ENCODE peak calls at places on chromosome 20, in five cellular contexts. One of them, this sample, is unnamed.

GRCh38 chr20:382291-383115 is 1.9 kb downstream of the TRIB3 start:
- DNase-seq in HepG2: no peak
- DNase-seq in NB4: no peak
- DNase-seq in GM12892: no peak
- DNase-seq in Peyer's patch: no peak
- DNase-seq in this sample: no peak

GRCh38 chr20:47127986-47128385 is 228.5 kb downstream of the ZMYND8 start:
- DNase-seq in HepG2: no peak
- DNase-seq in NB4: no peak
- DNase-seq in GM12892: no peak
- DNase-seq in Peyer's patch: no peak
- DNase-seq in this sample: no peak

GRCh38 chr20:57883761-57884160 is 173.9 kb upstream of the PMEPA1 start:
- DNase-seq in HepG2: no peak
- DNase-seq in NB4: no peak
- DNase-seq in GM12892: no peak
- DNase-seq in Peyer's patch: no peak
- DNase-seq in this sample: no peak

GRCh38 chr20:61603715-61604114 is 351.7 kb downstream of the CDH4 start:
- DNase-seq in HepG2: no peak
- DNase-seq in NB4: no peak
- DNase-seq in GM12892: no peak
- DNase-seq in Peyer's patch: no peak
- DNase-seq in this sample: no peak

GRCh38 chr20:57397693-57398108 is 6.5 kb downstream of the RBM38 start:
- DNase-seq in HepG2: no peak
- DNase-seq in NB4: peak; percentile 39
- DNase-seq in GM12892: no peak
- DNase-seq in Peyer's patch: no peak
- DNase-seq in this sample: no peak

GRCh38 chr20:60463798-60464197 is 505.6 kb downstream of the CDH26 start:
- DNase-seq in HepG2: no peak
- DNase-seq in NB4: no peak
- DNase-seq in GM12892: no peak
- DNase-seq in Peyer's patch: no peak
- DNase-seq in this sample: no peak

GRCh38 chr20:51345601-51346101 is 196.9 kb downstream of the NFATC2 start:
- DNase-seq in HepG2: no peak
- DNase-seq in NB4: no peak
- DNase-seq in GM12892: no peak
- DNase-seq in Peyer's patch: no peak
- DNase-seq in this sample: no peak

GRCh38 chr20:36647194-36648121 is 1.5 kb upstream of the SLA2 start:
- DNase-seq in HepG2: peak; percentile 96
- DNase-seq in NB4: no peak
- DNase-seq in GM12892: no peak
- DNase-seq in Peyer's patch: no peak
- DNase-seq in this sample: no peak

GRCh38 chr20:34058831-34059230 is 53.2 kb downstream of the EIF2S2 start:
- DNase-seq in HepG2: no peak
- DNase-seq in NB4: peak; percentile 22
- DNase-seq in GM12892: no peak
- DNase-seq in Peyer's patch: no peak
- DNase-seq in this sample: no peak

GRCh38 chr20:19814241-19814640 is 56.2 kb downstream of the RIN2 start:
- DNase-seq in HepG2: no peak
- DNase-seq in NB4: no peak
- DNase-seq in GM12892: no peak
- DNase-seq in Peyer's patch: no peak
- DNase-seq in this sample: no peak

GRCh38 chr20:3632311-3633004 is 30.7 kb downstream of the GFRA4 start:
- DNase-seq in HepG2: peak; percentile 43
- DNase-seq in NB4: no peak
- DNase-seq in GM12892: no peak
- DNase-seq in Peyer's patch: no peak
- DNase-seq in this sample: peak; percentile 25

GRCh38 chr20:32483351-32484220 is 101.5 kb downstream of the NOL4L start:
- DNase-seq in HepG2: peak; percentile 72
- DNase-seq in NB4: peak; percentile 96
- DNase-seq in GM12892: peak; percentile 44
- DNase-seq in Peyer's patch: peak; percentile 90
- DNase-seq in this sample: peak; percentile 34
- TF ChIP-seq POLR2A in HepG2: peak; percentile 38
- TF ChIP-seq POLR2A in NB4: peak; percentile 36
- TF ChIP-seq POLR2A in GM12892: no peak
- TF ChIP-seq POLR2A in Peyer's patch: peak; percentile 78
- TF ChIP-seq POLR2A in this sample: no peak

GRCh38 chr20:23361108-23361650 is 803 bp upstream of the GZF1 start:
- DNase-seq in HepG2: peak; percentile 74
- DNase-seq in NB4: no peak
- DNase-seq in GM12892: no peak
- DNase-seq in Peyer's patch: no peak
- DNase-seq in this sample: peak; percentile 82

GRCh38 chr20:23363257-23363649 is 1.3 kb downstream of the GZF1 start:
- DNase-seq in HepG2: no peak
- DNase-seq in NB4: no peak
- DNase-seq in GM12892: no peak
- DNase-seq in Peyer's patch: no peak
- DNase-seq in this sample: no peak

GRCh38 chr20:23365390-23366165 is 3.6 kb downstream of the GZF1 start:
- DNase-seq in HepG2: no peak
- DNase-seq in NB4: no peak
- DNase-seq in GM12892: no peak
- DNase-seq in Peyer's patch: no peak
- DNase-seq in this sample: no peak

GRCh38 chr20:23361651-23362391 is at the start of gene GZF1:
- DNase-seq in HepG2: peak; percentile 98
- DNase-seq in NB4: peak; percentile 99
- DNase-seq in GM12892: peak; percentile 92
- DNase-seq in Peyer's patch: peak; percentile 100
- DNase-seq in this sample: peak; percentile 100

GRCh38 chr20:23362392-23363256 is 642 bp downstream of the GZF1 start:
- DNase-seq in HepG2: peak; percentile 46
- DNase-seq in NB4: peak; percentile 86
- DNase-seq in GM12892: peak; percentile 41
- DNase-seq in Peyer's patch: no peak
- DNase-seq in this sample: peak; percentile 82
- TF ChIP-seq POLR2A in HepG2: no peak
- TF ChIP-seq POLR2A in NB4: no peak
- TF ChIP-seq POLR2A in GM12892: no peak
- TF ChIP-seq POLR2A in Peyer's patch: no peak
- TF ChIP-seq POLR2A in this sample: no peak

GRCh38 chr20:18587665-18588553 is at the start of gene DTD1:
- DNase-seq in HepG2: peak; percentile 84
- DNase-seq in NB4: peak; percentile 93
- DNase-seq in GM12892: peak; percentile 75
- DNase-seq in Peyer's patch: peak; percentile 93
- DNase-seq in this sample: peak; percentile 89
- TF ChIP-seq POLR2A in HepG2: peak; percentile 62
- TF ChIP-seq POLR2A in NB4: peak; percentile 66
- TF ChIP-seq POLR2A in GM12892: peak; percentile 84
- TF ChIP-seq POLR2A in Peyer's patch: no peak
- TF ChIP-seq POLR2A in this sample: peak; percentile 47

GRCh38 chr20:17570347-17571152 is 675 bp downstream of the DSTN start:
- DNase-seq in HepG2: peak; percentile 61
- DNase-seq in NB4: peak; percentile 66
- DNase-seq in GM12892: peak; percentile 7
- DNase-seq in Peyer's patch: peak; percentile 81
- DNase-seq in this sample: peak; percentile 75
- TF ChIP-seq POLR2A in HepG2: no peak
- TF ChIP-seq POLR2A in NB4: no peak
- TF ChIP-seq POLR2A in GM12892: no peak
- TF ChIP-seq POLR2A in Peyer's patch: peak; percentile 11
- TF ChIP-seq POLR2A in this sample: no peak

GRCh38 chr20:62977613-62978558 is 25.4 kb downstream of the SLC17A9 start:
- DNase-seq in HepG2: no peak
- DNase-seq in NB4: peak; percentile 60
- DNase-seq in GM12892: peak; percentile 78
- DNase-seq in Peyer's patch: no peak
- DNase-seq in this sample: no peak
- TF ChIP-seq POLR2A in HepG2: no peak
- TF ChIP-seq POLR2A in NB4: no peak
- TF ChIP-seq POLR2A in GM12892: peak; percentile 46
- TF ChIP-seq POLR2A in Peyer's patch: no peak
- TF ChIP-seq POLR2A in this sample: no peak